ENCODE peak calls at places on chromosome 1, in seven cellular contexts. M is fibroblast of lung; Z is CD8-positive, alpha-beta T cell; S is retinal pigment epithelial cell; Q is heart left ventricle; V is fibroblast of mammary gland; W is AG04449. F is an unnamed sample.

GRCh38 chr1:64624446-64624766 is 120.5 kb upstream of the RAVER2 start:
- DNase-seq in M (peak; percentile 88), Z (no peak), S (no peak), Q (no peak), V (peak; percentile 76), W (peak; percentile 17), F (peak; percentile 50)

GRCh38 chr1:225111000-225111399 is 181.5 kb downstream of the DNAH14 start:
- DNase-seq in M (no peak), Z (no peak), S (no peak), Q (no peak), V (no peak), W (no peak), F (no peak)

GRCh38 chr1:205967555-205968335 is 24.5 kb upstream of the SLC26A9 start:
- DNase-seq in M (no peak), Z (no peak), S (no peak), Q (no peak), V (peak; percentile 31), W (no peak), F (no peak)

GRCh38 chr1:11496551-11497080 is 17.7 kb downstream of the DISP3 start:
- DNase-seq in M (no peak), Z (no peak), S (no peak), Q (no peak), V (no peak), W (no peak), F (no peak)

GRCh38 chr1:47725732-47726495 is 271.3 kb downstream of the TRABD2B start:
- DNase-seq in M (peak; percentile 57), Z (peak; percentile 44), S (peak; percentile 15), Q (peak; percentile 79), V (peak; percentile 71), W (no peak), F (no peak)

GRCh38 chr1:68384321-68384813 is 65.4 kb downstream of the RPE65 start:
- DNase-seq in M (peak; percentile 100), Z (no peak), S (peak; percentile 92), Q (no peak), V (peak; percentile 100), W (peak; percentile 99), F (peak; percentile 100)

GRCh38 chr1:188425687-188426086 is 1596.9 kb downstream of the PLA2G4A start:
- DNase-seq in M (peak; percentile 81), Z (no peak), S (no peak), Q (no peak), V (peak; percentile 40), W (peak; percentile 65), F (no peak)

GRCh38 chr1:82920418-82921248 is 1078.3 kb downstream of the TTLL7 start:
- DNase-seq in M (peak; percentile 21), Z (no peak), S (peak; percentile 16), Q (no peak), V (peak; percentile 4), W (no peak), F (no peak)

GRCh38 chr1:10968411-10968826 is 44.0 kb upstream of the TARDBP start:
- DNase-seq in M (peak; percentile 8), Z (no peak), S (no peak), Q (no peak), V (no peak), W (no peak), F (no peak)

GRCh38 chr1:226255380-226255779 is 31.9 kb downstream of the MIXL1 start:
- DNase-seq in M (peak; percentile 1), Z (no peak), S (no peak), Q (no peak), V (peak; percentile 5), W (no peak), F (no peak)

GRCh38 chr1:33724348-33724747 is 139.5 kb upstream of the HMGB4 start:
- DNase-seq in M (no peak), Z (no peak), S (no peak), Q (no peak), V (no peak), W (no peak), F (no peak)

GRCh38 chr1:91697322-91698260 is 188.4 kb downstream of the TGFBR3 start:
- DNase-seq in M (peak; percentile 58), Z (peak; percentile 21), S (no peak), Q (no peak), V (peak; percentile 96), W (peak; percentile 44), F (no peak)

GRCh38 chr1:117128323-117129079 is 7.0 kb upstream of the TRIM45 start:
- DNase-seq in M (peak; percentile 45), Z (no peak), S (no peak), Q (no peak), V (peak; percentile 64), W (no peak), F (no peak)

DNA sequence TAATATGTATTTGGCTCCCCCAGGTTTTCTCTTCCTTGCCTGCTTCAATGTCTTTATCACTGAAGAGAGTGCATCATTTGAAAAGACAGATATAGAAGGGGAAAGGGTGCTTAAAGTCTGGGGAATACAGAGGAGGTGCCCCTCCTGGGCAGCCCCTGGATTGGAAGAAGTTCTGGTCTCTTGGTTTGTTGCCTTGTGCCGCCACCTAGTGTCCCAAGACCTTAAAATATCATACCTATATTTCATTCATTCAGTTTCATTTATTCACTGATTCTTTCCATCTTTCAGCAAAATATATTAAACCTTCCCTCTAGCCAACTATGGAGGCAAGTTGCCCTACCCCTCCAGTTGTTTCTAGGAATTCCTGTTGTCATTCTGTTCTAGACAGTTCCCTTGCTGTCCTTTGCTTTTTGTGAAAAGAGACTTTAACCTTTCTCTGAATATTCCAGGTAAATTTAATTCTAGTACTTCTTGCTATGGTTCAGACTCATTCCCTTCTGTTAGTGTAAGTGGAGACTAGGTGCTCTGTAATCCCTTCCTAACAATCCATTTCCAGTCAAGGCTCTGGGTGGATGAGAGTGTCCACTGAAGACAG is 56.1 kb downstream of the MEF2D start:
- DNase-seq in M (peak; percentile 16), Z (no peak), S (no peak), Q (no peak), V (peak; percentile 31), W (no peak), F (no peak)
- TF ChIP-seq CTCF in M (peak; percentile 29), Z (peak; percentile 51), S (peak; percentile 50), Q (peak; percentile 38), V (peak; percentile 44), W (no peak), F (peak; percentile 52)

GRCh38 chr1:227941509-227942020 is 6.2 kb downstream of the WNT9A start:
- DNase-seq in M (no peak), Z (no peak), S (no peak), Q (no peak), V (no peak), W (no peak), F (no peak)

GRCh38 chr1:227942716-227943261 is 4.9 kb downstream of the WNT9A start:
- DNase-seq in M (no peak), Z (no peak), S (no peak), Q (no peak), V (no peak), W (no peak), F (no peak)

GRCh38 chr1:227942021-227942715 is 5.6 kb downstream of the WNT9A start:
- DNase-seq in M (no peak), Z (no peak), S (no peak), Q (no peak), V (no peak), W (no peak), F (no peak)

GRCh38 chr1:227944066-227944930 is 3.4 kb downstream of the WNT9A start:
- DNase-seq in M (peak; percentile 8), Z (no peak), S (no peak), Q (no peak), V (peak; percentile 19), W (no peak), F (no peak)

DNA sequence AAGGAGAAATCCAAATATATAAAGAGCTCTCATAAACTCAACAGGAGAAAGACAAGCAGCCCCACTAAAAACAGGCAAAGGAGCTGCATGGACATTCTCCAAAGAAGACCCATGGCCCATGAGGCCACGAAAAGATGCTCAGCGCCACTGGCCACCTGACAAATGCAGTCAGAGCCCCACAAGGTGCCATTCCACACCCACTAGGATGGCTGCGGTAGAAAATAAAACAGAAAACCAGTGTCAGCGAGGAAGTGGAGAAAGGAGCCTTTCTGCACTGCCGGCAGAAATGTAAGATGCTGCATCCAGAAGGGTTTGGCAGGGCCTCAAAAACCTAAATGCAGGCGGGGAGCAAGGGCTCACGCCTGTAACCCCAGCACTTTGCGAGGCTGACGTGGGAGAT is 4.4 kb downstream of the WNT9A start:
- DNase-seq in M (no peak), Z (no peak), S (no peak), Q (no peak), V (no peak), W (no peak), F (no peak)
- H3K4me3 ChIP-seq in M (no peak overlapping the region), Z (no peak overlapping the region), S (no peak overlapping the region), Q (no peak overlapping the region), V (no peak overlapping the region), W (no peak overlapping the region), F (no peak overlapping the region)

GRCh38 chr1:176225485-176225884 is 18.4 kb upstream of the COP1 start:
- DNase-seq in M (no peak), Z (no peak), S (no peak), Q (no peak), V (no peak), W (no peak), F (no peak)

GRCh38 chr1:176225911-176226310 is 18.8 kb upstream of the COP1 start:
- DNase-seq in M (no peak), Z (no peak), S (no peak), Q (no peak), V (no peak), W (no peak), F (no peak)

GRCh38 chr1:176220100-176220689 is 13.1 kb upstream of the COP1 start:
- DNase-seq in M (no peak), Z (no peak), S (no peak), Q (no peak), V (no peak), W (no peak), F (no peak)

GRCh38 chr1:176217461-176218099 is 10.5 kb upstream of the COP1 start:
- DNase-seq in M (no peak), Z (no peak), S (no peak), Q (no peak), V (no peak), W (no peak), F (no peak)

DNA sequence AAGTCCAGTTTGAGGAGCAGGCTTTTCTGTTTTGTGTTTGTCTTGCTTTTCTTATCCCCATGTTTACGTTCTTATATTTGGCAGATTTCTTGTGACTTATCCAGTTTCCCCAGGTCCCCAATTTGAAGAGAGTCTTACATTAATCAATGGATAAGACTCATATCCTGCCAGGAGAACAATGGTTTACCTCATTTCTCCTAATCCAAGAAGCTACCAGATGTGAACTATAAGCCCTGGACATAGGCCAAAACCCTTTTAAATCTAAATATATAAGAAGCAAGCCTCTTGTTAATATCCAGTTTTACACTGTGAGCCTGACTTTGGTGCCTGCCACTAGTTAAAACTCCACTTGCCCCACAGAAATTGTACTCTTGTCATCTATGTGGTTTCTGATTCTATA is 15.1 kb upstream of the COP1 start:
- DNase-seq in M (no peak), Z (no peak), S (no peak), Q (no peak), V (peak; percentile 17), W (no peak), F (no peak)
- TF ChIP-seq CTCF in M (no peak), Z (no peak), S (no peak), Q (no peak), V (no peak), W (no peak), F (no peak)

DNA sequence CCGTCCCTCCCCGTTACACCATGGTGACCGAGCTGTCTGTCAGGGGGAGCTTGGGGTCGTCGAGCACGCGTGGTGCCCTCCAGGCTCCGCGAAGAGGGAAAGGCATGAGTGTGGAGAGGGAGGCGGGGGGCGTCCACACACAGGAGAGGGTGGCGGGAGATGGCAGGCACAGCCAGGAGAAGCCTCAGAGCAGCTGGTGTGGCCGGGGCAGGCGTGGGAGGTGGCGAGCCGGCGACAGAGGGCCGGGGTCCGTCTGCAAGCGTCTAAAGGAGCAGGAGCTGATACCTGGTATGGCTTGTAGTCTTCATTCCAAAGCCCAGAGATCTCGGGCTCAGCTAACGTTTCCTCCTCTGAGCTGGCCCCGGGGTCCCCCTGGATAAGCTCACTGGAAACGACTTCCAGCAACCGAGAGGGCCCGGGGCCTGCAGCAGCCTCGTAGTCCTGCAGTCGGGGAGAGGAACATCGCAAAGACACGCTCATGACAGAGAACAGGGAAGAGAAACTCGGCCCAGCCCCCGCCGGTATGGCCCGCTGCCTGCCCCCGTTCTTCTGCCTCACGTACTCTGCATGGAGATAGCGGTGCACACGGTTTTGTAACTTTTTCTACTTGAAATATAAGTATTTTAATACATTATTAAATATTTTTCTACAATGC is 37.4 kb downstream of the CFAP74 start:
- DNase-seq in M (no peak), Z (no peak), S (no peak), Q (no peak), V (no peak), W (no peak), F (no peak)
- H3K4me3 ChIP-seq in M (no peak overlapping the region), Z (no peak overlapping the region), S (no peak overlapping the region), Q (no peak overlapping the region), V (no peak overlapping the region), W (no peak overlapping the region), F (no peak overlapping the region)